ENCODE peak calls at places on chromosomes 6 and 20, in eight cellular contexts. One of them, this sample, is unnamed.

GRCh38 chr6:74434165-74434564 is 738.2 kb downstream of the CD109 start:
- DNase-seq in BJ: no peak
- DNase-seq in choroid plexus epithelial cell: no peak
- DNase-seq in A673: no peak
- DNase-seq in A549: no peak
- DNase-seq in endodermal cell: no peak
- DNase-seq in epithelial cell of esophagus: no peak
- DNase-seq in neural crest cell: no peak
- DNase-seq in this sample: no peak

GRCh38 chr20:33677991-33678431 is 3.8 kb upstream of the NECAB3 start:
- DNase-seq in epithelial cell of esophagus: no peak
- DNase-seq in BJ: no peak
- DNase-seq in endodermal cell: peak; percentile 41
- DNase-seq in choroid plexus epithelial cell: no peak
- DNase-seq in neural crest cell: no peak
- DNase-seq in A549: no peak
- DNase-seq in A673: no peak
- DNase-seq in this sample: no peak

GRCh38 chr6:44148306-44148705 is 10.3 kb upstream of the CAPN11 start:
- DNase-seq in A673: no peak
- DNase-seq in epithelial cell of esophagus: no peak
- DNase-seq in endodermal cell: no peak
- DNase-seq in choroid plexus epithelial cell: no peak
- DNase-seq in BJ: no peak
- DNase-seq in neural crest cell: no peak
- DNase-seq in A549: no peak
- DNase-seq in this sample: no peak

GRCh38 chr6:55617272-55617671 is 38.3 kb upstream of the HMGCLL1 start:
- DNase-seq in choroid plexus epithelial cell: peak; percentile 76
- DNase-seq in endodermal cell: peak; percentile 76
- DNase-seq in A549: peak; percentile 32
- DNase-seq in epithelial cell of esophagus: peak; percentile 61
- DNase-seq in neural crest cell: peak; percentile 12
- DNase-seq in A673: peak; percentile 74
- DNase-seq in BJ: no peak
- DNase-seq in this sample: no peak

GRCh38 chr20:17436664-17437063 is 94.5 kb downstream of the BFSP1 start:
- DNase-seq in endodermal cell: no peak
- DNase-seq in neural crest cell: no peak
- DNase-seq in epithelial cell of esophagus: no peak
- DNase-seq in A549: no peak
- DNase-seq in BJ: no peak
- DNase-seq in A673: no peak
- DNase-seq in choroid plexus epithelial cell: no peak
- DNase-seq in this sample: no peak

GRCh38 chr6:138691595-138692057 is 81.9 kb upstream of the CCDC28A start:
- DNase-seq in A673: peak; percentile 45
- DNase-seq in choroid plexus epithelial cell: peak; percentile 89
- DNase-seq in neural crest cell: peak; percentile 4
- DNase-seq in endodermal cell: no peak
- DNase-seq in BJ: no peak
- DNase-seq in epithelial cell of esophagus: peak; percentile 87
- DNase-seq in A549: peak; percentile 9
- DNase-seq in this sample: no peak

GRCh38 chr20:31713312-31714049 is 9.2 kb downstream of the BCL2L1 start:
- DNase-seq in A673: peak; percentile 95
- DNase-seq in neural crest cell: no peak
- DNase-seq in BJ: peak; percentile 70
- DNase-seq in choroid plexus epithelial cell: peak; percentile 81
- DNase-seq in A549: peak; percentile 82
- DNase-seq in endodermal cell: no peak
- DNase-seq in epithelial cell of esophagus: peak; percentile 73
- DNase-seq in this sample: no peak

GRCh38 chr20:7003598-7003997 is 236.1 kb downstream of the BMP2 start:
- DNase-seq in neural crest cell: no peak
- DNase-seq in endodermal cell: no peak
- DNase-seq in choroid plexus epithelial cell: peak; percentile 76
- DNase-seq in BJ: no peak
- DNase-seq in epithelial cell of esophagus: peak; percentile 88
- DNase-seq in A673: no peak
- DNase-seq in A549: no peak
- DNase-seq in this sample: no peak

GRCh38 chr6:117451607-117452164 is 25.9 kb upstream of the ROS1 start:
- DNase-seq in BJ: no peak
- DNase-seq in A549: no peak
- DNase-seq in neural crest cell: no peak
- DNase-seq in A673: peak; percentile 8
- DNase-seq in choroid plexus epithelial cell: no peak
- DNase-seq in endodermal cell: no peak
- DNase-seq in epithelial cell of esophagus: peak; percentile 52
- DNase-seq in this sample: no peak

GRCh38 chr6:89021629-89022028 is 58.2 kb upstream of the RNGTT start:
- DNase-seq in choroid plexus epithelial cell: no peak
- DNase-seq in BJ: no peak
- DNase-seq in endodermal cell: peak; percentile 88
- DNase-seq in neural crest cell: no peak
- DNase-seq in A549: no peak
- DNase-seq in epithelial cell of esophagus: peak; percentile 78
- DNase-seq in A673: no peak
- DNase-seq in this sample: no peak

GRCh38 chr6:106927531-106928398 is 46.8 kb downstream of the CD24 start:
- DNase-seq in epithelial cell of esophagus: peak; percentile 68
- DNase-seq in choroid plexus epithelial cell: peak; percentile 52
- DNase-seq in BJ: no peak
- DNase-seq in endodermal cell: peak; percentile 91
- DNase-seq in A673: peak; percentile 64
- DNase-seq in A549: peak; percentile 14
- DNase-seq in neural crest cell: peak; percentile 69
- DNase-seq in this sample: peak; percentile 68

GRCh38 chr6:25962368-25963127 is at the start of gene TRIM38:
- DNase-seq in BJ: peak; percentile 83
- DNase-seq in choroid plexus epithelial cell: peak; percentile 94
- DNase-seq in epithelial cell of esophagus: peak; percentile 80
- DNase-seq in neural crest cell: no peak
- DNase-seq in A549: peak; percentile 67
- DNase-seq in A673: peak; percentile 96
- DNase-seq in endodermal cell: peak; percentile 52
- DNase-seq in this sample: no peak

GRCh38 chr6:170545405-170545804 is 7.7 kb downstream of the PSMB1 start:
- DNase-seq in choroid plexus epithelial cell: peak; percentile 41
- DNase-seq in neural crest cell: no peak
- DNase-seq in A549: no peak
- DNase-seq in BJ: no peak
- DNase-seq in A673: no peak
- DNase-seq in endodermal cell: no peak
- DNase-seq in epithelial cell of esophagus: no peak
- DNase-seq in this sample: no peak

GRCh38 chr6:163324928-163325784 is 89.4 kb upstream of the QKI start:
- DNase-seq in A549: peak; percentile 75
- DNase-seq in neural crest cell: peak; percentile 41
- DNase-seq in A673: no peak
- DNase-seq in BJ: no peak
- DNase-seq in epithelial cell of esophagus: no peak
- DNase-seq in endodermal cell: no peak
- DNase-seq in choroid plexus epithelial cell: peak; percentile 72
- DNase-seq in this sample: no peak

GRCh38 chr6:167396659-167397490 is 72.0 kb downstream of the TTLL2 start:
- DNase-seq in BJ: no peak
- DNase-seq in epithelial cell of esophagus: no peak
- DNase-seq in A673: no peak
- DNase-seq in endodermal cell: peak; percentile 28
- DNase-seq in choroid plexus epithelial cell: no peak
- DNase-seq in A549: no peak
- DNase-seq in neural crest cell: no peak
- DNase-seq in this sample: no peak

GRCh38 chr6:17511084-17511483 is 89.0 kb upstream of the FAM8A1 start:
- DNase-seq in BJ: no peak
- DNase-seq in choroid plexus epithelial cell: no peak
- DNase-seq in A673: no peak
- DNase-seq in A549: no peak
- DNase-seq in endodermal cell: no peak
- DNase-seq in neural crest cell: no peak
- DNase-seq in epithelial cell of esophagus: no peak
- DNase-seq in this sample: no peak

GRCh38 chr6:37233541-37233940 is 24.0 kb upstream of the TBC1D22B start:
- DNase-seq in BJ: no peak
- DNase-seq in A549: no peak
- DNase-seq in choroid plexus epithelial cell: no peak
- DNase-seq in endodermal cell: no peak
- DNase-seq in A673: no peak
- DNase-seq in neural crest cell: no peak
- DNase-seq in epithelial cell of esophagus: no peak
- DNase-seq in this sample: no peak

GRCh38 chr6:71478834-71479541 is 190.4 kb downstream of the OGFRL1 start:
- DNase-seq in neural crest cell: no peak
- DNase-seq in A673: peak; percentile 90
- DNase-seq in choroid plexus epithelial cell: peak; percentile 97
- DNase-seq in BJ: peak; percentile 91
- DNase-seq in epithelial cell of esophagus: peak; percentile 76
- DNase-seq in endodermal cell: no peak
- DNase-seq in A549: peak; percentile 17
- DNase-seq in this sample: no peak

GRCh38 chr6:40349566-40350192 is 237.5 kb downstream of the LRFN2 start:
- DNase-seq in choroid plexus epithelial cell: no peak
- DNase-seq in epithelial cell of esophagus: no peak
- DNase-seq in A673: no peak
- DNase-seq in BJ: no peak
- DNase-seq in A549: no peak
- DNase-seq in neural crest cell: no peak
- DNase-seq in endodermal cell: peak; percentile 48
- DNase-seq in this sample: peak; percentile 5

DNA sequence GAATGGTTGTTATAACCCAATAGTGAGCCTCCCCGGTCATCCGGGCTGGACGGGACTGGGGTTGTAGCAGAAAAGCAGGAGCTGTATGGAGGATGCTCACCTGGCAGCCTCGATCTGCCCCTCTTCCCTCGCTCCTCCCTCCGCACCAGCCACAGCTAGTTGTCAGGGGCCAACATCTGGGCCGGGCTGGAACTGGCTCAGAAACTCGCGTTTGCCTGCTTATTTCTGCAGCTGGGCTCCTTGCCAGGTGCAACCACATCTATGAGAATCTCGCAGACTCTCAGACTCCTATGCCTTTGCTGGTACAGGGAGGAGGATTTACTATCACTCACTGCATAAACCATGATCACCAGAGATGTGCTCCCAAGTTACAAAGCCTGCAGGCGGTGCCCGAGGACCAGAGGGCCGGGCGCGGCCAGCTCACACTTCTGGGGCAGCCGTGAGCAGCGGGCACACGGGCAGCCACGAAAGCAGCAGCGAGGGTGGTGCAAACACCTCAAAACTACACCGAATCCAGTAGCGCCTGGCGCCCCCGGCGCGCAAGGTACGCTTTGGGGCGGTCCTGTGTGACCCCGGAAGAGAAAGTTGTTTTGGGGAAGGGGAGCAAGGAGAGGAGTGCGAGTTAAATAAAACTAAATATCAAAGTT is 609 bp upstream of the LRRC1 start:
- DNase-seq in endodermal cell: peak; percentile 86
- DNase-seq in choroid plexus epithelial cell: peak; percentile 92
- DNase-seq in A673: peak; percentile 80
- DNase-seq in BJ: peak; percentile 30
- DNase-seq in A549: peak; percentile 70
- DNase-seq in epithelial cell of esophagus: peak; percentile 84
- DNase-seq in neural crest cell: peak; percentile 49
- DNase-seq in this sample: peak; percentile 20
- TF ChIP-seq CTCF in endodermal cell: peak; percentile 57
- TF ChIP-seq CTCF in choroid plexus epithelial cell: peak; percentile 76
- TF ChIP-seq CTCF in A673: peak; percentile 42
- TF ChIP-seq CTCF in BJ: peak; percentile 60
- TF ChIP-seq CTCF in A549: no peak
- TF ChIP-seq CTCF in epithelial cell of esophagus: peak; percentile 35
- TF ChIP-seq CTCF in neural crest cell: peak; percentile 31
- TF ChIP-seq CTCF in this sample: peak; percentile 16

GRCh38 chr6:36098920-36099647 is 31.2 kb upstream of the MAPK13 start:
- DNase-seq in choroid plexus epithelial cell: peak; percentile 60
- DNase-seq in neural crest cell: no peak
- DNase-seq in endodermal cell: peak; percentile 61
- DNase-seq in A673: no peak
- DNase-seq in A549: peak; percentile 10
- DNase-seq in epithelial cell of esophagus: no peak
- DNase-seq in BJ: no peak
- DNase-seq in this sample: no peak
- TF ChIP-seq CTCF in choroid plexus epithelial cell: peak; percentile 23
- TF ChIP-seq CTCF in neural crest cell: no peak
- TF ChIP-seq CTCF in endodermal cell: peak; percentile 59
- TF ChIP-seq CTCF in A673: no peak
- TF ChIP-seq CTCF in A549: no peak
- TF ChIP-seq CTCF in epithelial cell of esophagus: no peak
- TF ChIP-seq CTCF in BJ: no peak
- TF ChIP-seq CTCF in this sample: peak; percentile 15

DNA sequence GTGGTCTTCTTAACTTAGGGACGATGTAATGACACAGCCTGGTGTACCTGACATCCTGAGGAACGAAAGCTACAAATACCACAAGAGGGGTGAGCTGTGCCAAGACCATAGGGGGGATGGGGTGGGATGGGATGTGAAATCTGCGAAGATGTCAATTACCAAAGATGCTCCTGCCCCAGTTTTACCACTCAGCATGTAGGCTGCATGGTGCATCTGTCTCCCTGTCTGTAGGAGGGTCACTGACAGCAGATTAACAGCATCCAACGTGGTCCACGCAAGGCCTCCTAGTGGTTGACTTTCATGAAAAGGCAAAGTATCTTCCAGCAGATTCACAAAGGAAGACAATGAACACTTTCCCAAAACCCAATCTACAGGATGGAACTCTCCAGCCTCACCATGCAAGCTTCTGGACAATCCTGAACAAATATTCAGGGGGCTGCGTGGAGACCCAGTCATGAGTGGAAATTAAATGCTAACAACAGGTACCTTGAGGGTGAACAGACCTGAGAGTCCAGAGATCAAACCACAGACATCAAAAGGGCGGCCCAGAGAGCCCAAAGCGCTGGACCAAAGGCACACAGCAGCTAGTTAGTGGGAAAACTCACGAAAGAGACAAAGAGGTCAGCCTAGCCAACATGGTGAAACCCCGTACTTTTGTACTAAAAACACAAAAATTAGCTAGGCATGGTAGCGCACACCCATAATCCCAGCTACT is 44.4 kb downstream of the ZMYND8 start:
- DNase-seq in A673: no peak
- DNase-seq in BJ: no peak
- DNase-seq in choroid plexus epithelial cell: no peak
- DNase-seq in endodermal cell: no peak
- DNase-seq in epithelial cell of esophagus: no peak
- DNase-seq in A549: no peak
- DNase-seq in neural crest cell: no peak
- DNase-seq in this sample: no peak
- TF ChIP-seq CTCF in A673: no peak
- TF ChIP-seq CTCF in BJ: no peak
- TF ChIP-seq CTCF in choroid plexus epithelial cell: peak; percentile 32
- TF ChIP-seq CTCF in endodermal cell: peak; percentile 46
- TF ChIP-seq CTCF in epithelial cell of esophagus: no peak
- TF ChIP-seq CTCF in A549: no peak
- TF ChIP-seq CTCF in neural crest cell: no peak
- TF ChIP-seq CTCF in this sample: no peak

DNA sequence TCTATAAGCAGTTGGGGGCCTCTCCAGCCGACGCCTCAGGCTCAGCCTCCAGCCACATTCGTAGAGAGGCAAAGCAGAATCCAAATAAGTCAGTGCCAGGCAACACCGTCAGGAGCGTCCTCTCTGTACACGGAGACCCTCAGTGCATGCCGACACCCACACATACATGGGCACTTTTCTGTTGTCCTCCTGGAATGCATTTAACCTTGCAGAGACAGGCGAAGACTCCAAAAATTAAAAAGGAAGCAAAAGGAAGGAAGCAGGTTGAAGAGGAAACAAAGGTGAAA is 325.9 kb downstream of the TAF4 start:
- DNase-seq in choroid plexus epithelial cell: no peak
- DNase-seq in A673: no peak
- DNase-seq in epithelial cell of esophagus: no peak
- DNase-seq in BJ: no peak
- DNase-seq in neural crest cell: no peak
- DNase-seq in endodermal cell: no peak
- DNase-seq in A549: no peak
- DNase-seq in this sample: no peak
- TF ChIP-seq CTCF in choroid plexus epithelial cell: no peak
- TF ChIP-seq CTCF in A673: no peak
- TF ChIP-seq CTCF in epithelial cell of esophagus: no peak
- TF ChIP-seq CTCF in BJ: no peak
- TF ChIP-seq CTCF in neural crest cell: no peak
- TF ChIP-seq CTCF in endodermal cell: no peak
- TF ChIP-seq CTCF in A549: no peak
- TF ChIP-seq CTCF in this sample: no peak